ENCODE peak calls at places on chromosomes 6 and 20, in six cellular contexts. One of them, this sample, is unnamed.
A peak's percentile ranks its signal among the peaks of the same experiment; 100 is the strongest.

GRCh38 chr6:1842334-1842733 is 232.6 kb downstream of the FOXC1 start:
- DNase-seq in A549: no peak
- DNase-seq in heart left ventricle: no peak
- DNase-seq in thyroid gland: no peak
- DNase-seq in left ventricle myocardium inferior: no peak
- DNase-seq in HCT116: no peak
- DNase-seq in this sample: no peak

GRCh38 chr20:33693741-33694645 is 7.8 kb upstream of the E2F1 start:
- DNase-seq in A549: no peak
- DNase-seq in heart left ventricle: peak; percentile 72
- DNase-seq in left ventricle myocardium inferior: peak; percentile 53
- DNase-seq in thyroid gland: peak; percentile 89
- DNase-seq in HCT116: no peak
- DNase-seq in this sample: peak; percentile 49

GRCh38 chr20:1328680-1329330 is at the start of gene SDCBP2:
- DNase-seq in A549: no peak
- DNase-seq in HCT116: peak; percentile 23
- DNase-seq in left ventricle myocardium inferior: no peak
- DNase-seq in heart left ventricle: no peak
- DNase-seq in thyroid gland: peak; percentile 92
- DNase-seq in this sample: peak; percentile 2

GRCh38 chr20:47561175-47561574 is 59.5 kb downstream of the NCOA3 start:
- DNase-seq in left ventricle myocardium inferior: no peak
- DNase-seq in heart left ventricle: no peak
- DNase-seq in thyroid gland: peak; percentile 73
- DNase-seq in HCT116: no peak
- DNase-seq in A549: no peak
- DNase-seq in this sample: no peak

GRCh38 chr6:157091832-157092231 is 231.5 kb downstream of the TMEM242 start:
- DNase-seq in HCT116: no peak
- DNase-seq in A549: no peak
- DNase-seq in thyroid gland: no peak
- DNase-seq in heart left ventricle: no peak
- DNase-seq in left ventricle myocardium inferior: no peak
- DNase-seq in this sample: no peak

GRCh38 chr6:50826037-50826761 is 7.5 kb downstream of the TFAP2B start:
- DNase-seq in thyroid gland: no peak
- DNase-seq in left ventricle myocardium inferior: no peak
- DNase-seq in A549: no peak
- DNase-seq in HCT116: no peak
- DNase-seq in heart left ventricle: no peak
- DNase-seq in this sample: no peak

GRCh38 chr6:70520575-70520974 is 46.2 kb upstream of the SDHAF4 start:
- DNase-seq in HCT116: no peak
- DNase-seq in A549: peak; percentile 1
- DNase-seq in heart left ventricle: no peak
- DNase-seq in thyroid gland: no peak
- DNase-seq in left ventricle myocardium inferior: no peak
- DNase-seq in this sample: no peak

GRCh38 chr6:89970609-89971337 is 76.5 kb downstream of the GJA10 start:
- DNase-seq in A549: peak; percentile 12
- DNase-seq in left ventricle myocardium inferior: no peak
- DNase-seq in HCT116: peak; percentile 16
- DNase-seq in heart left ventricle: no peak
- DNase-seq in thyroid gland: peak; percentile 32
- DNase-seq in this sample: peak; percentile 18

GRCh38 chr6:150412221-150412620 is 43.4 kb downstream of the IYD start:
- DNase-seq in left ventricle myocardium inferior: no peak
- DNase-seq in thyroid gland: no peak
- DNase-seq in A549: no peak
- DNase-seq in heart left ventricle: no peak
- DNase-seq in HCT116: no peak
- DNase-seq in this sample: no peak

GRCh38 chr6:47372318-47372717 is 62.6 kb upstream of the TNFRSF21 start:
- DNase-seq in A549: no peak
- DNase-seq in heart left ventricle: no peak
- DNase-seq in left ventricle myocardium inferior: no peak
- DNase-seq in HCT116: no peak
- DNase-seq in thyroid gland: no peak
- DNase-seq in this sample: no peak

GRCh38 chr6:3396503-3397180 is 60.2 kb downstream of the SLC22A23 start:
- DNase-seq in HCT116: no peak
- DNase-seq in left ventricle myocardium inferior: no peak
- DNase-seq in thyroid gland: no peak
- DNase-seq in A549: no peak
- DNase-seq in heart left ventricle: no peak
- DNase-seq in this sample: no peak

GRCh38 chr6:77463881-77464867 is 883 bp upstream of the HTR1B start:
- DNase-seq in A549: no peak
- DNase-seq in thyroid gland: peak; percentile 2
- DNase-seq in left ventricle myocardium inferior: no peak
- DNase-seq in HCT116: no peak
- DNase-seq in heart left ventricle: no peak
- DNase-seq in this sample: no peak

GRCh38 chr6:119965900-119966299 is 616.3 kb upstream of the MAN1A1 start:
- DNase-seq in HCT116: no peak
- DNase-seq in heart left ventricle: no peak
- DNase-seq in A549: no peak
- DNase-seq in left ventricle myocardium inferior: no peak
- DNase-seq in thyroid gland: no peak
- DNase-seq in this sample: no peak

GRCh38 chr6:158488065-158488464 is 71.8 kb upstream of the TMEM181 start:
- DNase-seq in A549: peak; percentile 18
- DNase-seq in thyroid gland: no peak
- DNase-seq in left ventricle myocardium inferior: no peak
- DNase-seq in HCT116: peak; percentile 63
- DNase-seq in heart left ventricle: no peak
- DNase-seq in this sample: no peak

GRCh38 chr6:106538145-106538544 is 91.2 kb downstream of the RTN4IP1 start:
- DNase-seq in heart left ventricle: no peak
- DNase-seq in HCT116: no peak
- DNase-seq in left ventricle myocardium inferior: no peak
- DNase-seq in thyroid gland: no peak
- DNase-seq in A549: no peak
- DNase-seq in this sample: no peak

GRCh38 chr20:43744121-43744520 is 17.3 kb upstream of the GTSF1L start:
- DNase-seq in heart left ventricle: no peak
- DNase-seq in thyroid gland: no peak
- DNase-seq in left ventricle myocardium inferior: no peak
- DNase-seq in A549: no peak
- DNase-seq in HCT116: no peak
- DNase-seq in this sample: no peak

GRCh38 chr6:124770131-124770530 is 192.1 kb upstream of the RNF217 start:
- DNase-seq in HCT116: no peak
- DNase-seq in left ventricle myocardium inferior: no peak
- DNase-seq in heart left ventricle: no peak
- DNase-seq in thyroid gland: no peak
- DNase-seq in A549: no peak
- DNase-seq in this sample: no peak

GRCh38 chr6:52420668-52421358 is 671 bp downstream of the EFHC1 start:
- DNase-seq in heart left ventricle: no peak
- DNase-seq in thyroid gland: no peak
- DNase-seq in left ventricle myocardium inferior: no peak
- DNase-seq in A549: no peak
- DNase-seq in HCT116: no peak
- DNase-seq in this sample: no peak

GRCh38 chr6:149451361-149452061 is 33.3 kb downstream of the ZC3H12D start:
- DNase-seq in left ventricle myocardium inferior: peak; percentile 36
- DNase-seq in thyroid gland: peak; percentile 57
- DNase-seq in heart left ventricle: peak; percentile 48
- DNase-seq in A549: no peak
- DNase-seq in HCT116: no peak
- DNase-seq in this sample: peak; percentile 46

GRCh38 chr20:61279621-61280150 is 27.6 kb downstream of the CDH4 start:
- DNase-seq in left ventricle myocardium inferior: no peak
- DNase-seq in heart left ventricle: no peak
- DNase-seq in A549: no peak
- DNase-seq in thyroid gland: no peak
- DNase-seq in HCT116: no peak
- DNase-seq in this sample: no peak

GRCh38 chr6:46023216-46023915 is 7.7 kb upstream of the CLIC5 start:
- DNase-seq in HCT116: no peak
- DNase-seq in A549: no peak
- DNase-seq in thyroid gland: no peak
- DNase-seq in heart left ventricle: no peak
- DNase-seq in left ventricle myocardium inferior: no peak
- DNase-seq in this sample: no peak

GRCh38 chr20:36153754-36154695 is 515 bp upstream of the EPB41L1 start:
- DNase-seq in HCT116: no peak
- DNase-seq in left ventricle myocardium inferior: peak; percentile 93
- DNase-seq in thyroid gland: peak; percentile 94
- DNase-seq in heart left ventricle: peak; percentile 93
- DNase-seq in A549: peak; percentile 72
- DNase-seq in this sample: peak; percentile 92

GRCh38 chr6:33837971-33838665 is 34.3 kb upstream of the MLN start:
- DNase-seq in left ventricle myocardium inferior: no peak
- DNase-seq in thyroid gland: no peak
- DNase-seq in heart left ventricle: no peak
- DNase-seq in HCT116: no peak
- DNase-seq in A549: no peak
- DNase-seq in this sample: no peak

GRCh38 chr20:3563548-3564177 is 92.8 kb downstream of the ATRN start:
- DNase-seq in thyroid gland: no peak
- DNase-seq in HCT116: peak; percentile 41
- DNase-seq in left ventricle myocardium inferior: no peak
- DNase-seq in A549: peak; percentile 37
- DNase-seq in heart left ventricle: no peak
- DNase-seq in this sample: no peak

GRCh38 chr6:44076366-44077200 is 50.7 kb downstream of the MRPL14 start:
- DNase-seq in HCT116: no peak
- DNase-seq in thyroid gland: peak; percentile 73
- DNase-seq in heart left ventricle: peak; percentile 81
- DNase-seq in A549: no peak
- DNase-seq in left ventricle myocardium inferior: peak; percentile 79
- DNase-seq in this sample: peak; percentile 79

DNA sequence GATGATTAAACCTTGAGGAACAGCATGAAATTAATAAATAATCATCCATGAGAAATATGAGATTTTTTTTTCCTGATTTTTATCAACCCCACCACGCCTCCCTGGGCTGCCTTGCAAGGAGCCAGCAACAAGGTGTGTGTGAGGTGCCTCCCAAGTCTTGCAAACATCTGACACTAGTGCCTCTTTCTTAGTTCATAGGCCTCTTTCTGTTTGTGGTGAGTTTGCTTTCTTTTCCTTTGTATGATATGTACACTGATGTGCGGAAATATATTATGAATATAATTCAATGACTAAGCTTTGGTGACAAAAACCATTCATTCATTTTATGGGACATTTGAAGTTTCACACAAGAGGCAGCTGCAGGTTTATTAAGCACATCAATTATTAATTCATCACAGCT is 63.2 kb upstream of the SYNDIG1 start:
- DNase-seq in A549: no peak
- DNase-seq in left ventricle myocardium inferior: no peak
- DNase-seq in HCT116: no peak
- DNase-seq in thyroid gland: no peak
- DNase-seq in heart left ventricle: no peak
- DNase-seq in this sample: no peak
- H3K27ac ChIP-seq in A549: no peak overlapping the region
- H3K27ac ChIP-seq in left ventricle myocardium inferior: no peak overlapping the region
- H3K27ac ChIP-seq in HCT116: no peak overlapping the region
- H3K27ac ChIP-seq in thyroid gland: no peak overlapping the region
- H3K27ac ChIP-seq in heart left ventricle: no peak overlapping the region
- H3K27ac ChIP-seq in this sample: no peak overlapping the region

GRCh38 chr20:51563141-51563596 is 20.6 kb upstream of the NFATC2 start:
- DNase-seq in thyroid gland: no peak
- DNase-seq in A549: no peak
- DNase-seq in left ventricle myocardium inferior: no peak
- DNase-seq in heart left ventricle: no peak
- DNase-seq in HCT116: no peak
- DNase-seq in this sample: no peak

GRCh38 chr20:51565298-51565697 is 22.8 kb upstream of the NFATC2 start:
- DNase-seq in heart left ventricle: no peak
- DNase-seq in A549: no peak
- DNase-seq in thyroid gland: no peak
- DNase-seq in HCT116: no peak
- DNase-seq in left ventricle myocardium inferior: no peak
- DNase-seq in this sample: no peak

GRCh38 chr20:51562334-51563140 is 20.0 kb upstream of the NFATC2 start:
- DNase-seq in A549: peak; percentile 65
- DNase-seq in left ventricle myocardium inferior: peak; percentile 81
- DNase-seq in heart left ventricle: peak; percentile 83
- DNase-seq in thyroid gland: peak; percentile 75
- DNase-seq in HCT116: peak; percentile 26
- DNase-seq in this sample: peak; percentile 79

GRCh38 chr20:51562027-51562333 is 19.5 kb upstream of the NFATC2 start:
- DNase-seq in A549: peak; percentile 26
- DNase-seq in HCT116: no peak
- DNase-seq in thyroid gland: no peak
- DNase-seq in left ventricle myocardium inferior: no peak
- DNase-seq in heart left ventricle: no peak
- DNase-seq in this sample: no peak

DNA sequence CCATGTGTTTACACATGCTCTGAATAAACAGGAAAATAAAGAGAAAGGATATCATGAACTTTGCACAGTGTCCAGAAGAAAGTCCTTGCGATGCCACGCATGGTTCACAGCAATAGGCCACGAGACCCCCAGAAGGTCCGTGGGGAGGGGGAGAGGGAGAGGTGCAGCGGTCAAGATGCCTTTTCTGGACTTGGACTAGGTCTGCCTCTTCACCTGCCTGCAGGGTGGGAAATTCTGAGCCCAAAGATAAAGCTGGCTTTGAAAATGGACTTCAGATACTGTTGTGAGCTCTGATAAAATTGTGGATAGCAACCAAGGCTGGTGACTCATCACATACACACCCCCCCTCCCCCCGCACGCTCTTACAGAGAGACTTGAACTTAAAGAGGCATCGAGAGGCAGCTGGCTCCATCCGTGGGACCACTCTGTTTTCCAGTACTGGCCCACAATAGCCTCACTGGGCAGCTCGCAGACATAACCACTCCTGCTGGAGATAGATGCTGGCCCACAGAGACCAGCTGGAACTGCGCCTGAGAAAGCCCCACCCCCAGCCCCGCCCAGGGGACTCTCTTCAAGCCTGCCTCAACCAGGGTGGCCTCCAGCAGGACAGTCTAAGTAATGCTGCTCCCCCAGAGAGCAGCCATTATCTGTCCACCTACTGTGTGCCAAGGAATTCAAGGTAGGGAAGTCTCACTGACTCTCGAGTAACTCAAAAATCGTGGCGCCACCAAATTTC is 21.2 kb upstream of the NFATC2 start:
- DNase-seq in HCT116: peak; percentile 51
- DNase-seq in thyroid gland: peak; percentile 49
- DNase-seq in heart left ventricle: peak; percentile 80
- DNase-seq in A549: peak; percentile 81
- DNase-seq in left ventricle myocardium inferior: peak; percentile 67
- DNase-seq in this sample: peak; percentile 73
- TF ChIP-seq CTCF in HCT116: peak; percentile 39
- TF ChIP-seq CTCF in thyroid gland: no peak
- TF ChIP-seq CTCF in heart left ventricle: no peak
- TF ChIP-seq CTCF in A549: peak; percentile 7
- TF ChIP-seq CTCF in left ventricle myocardium inferior: peak; percentile 26
- TF ChIP-seq CTCF in this sample: no peak

GRCh38 chr6:155614606-155615005 is 159.0 kb upstream of the NOX3 start:
- DNase-seq in left ventricle myocardium inferior: no peak
- DNase-seq in heart left ventricle: no peak
- DNase-seq in HCT116: no peak
- DNase-seq in A549: no peak
- DNase-seq in thyroid gland: no peak
- DNase-seq in this sample: no peak
- H3K9me3 ChIP-seq in left ventricle myocardium inferior: peaks cover 78% of the 10 kb centered on the region
- H3K9me3 ChIP-seq in heart left ventricle: peaks cover 51% of the 10 kb centered on the region
- H3K9me3 ChIP-seq in HCT116: peaks cover 3% of the 10 kb centered on the region
- H3K9me3 ChIP-seq in A549: no peaks in the 10 kb centered on the region
- H3K9me3 ChIP-seq in thyroid gland: no peaks in the 10 kb centered on the region
- H3K9me3 ChIP-seq in this sample: peaks cover 17% of the 10 kb centered on the region

GRCh38 chr6:144298167-144298671 is 13.1 kb downstream of the UTRN start:
- DNase-seq in heart left ventricle: no peak
- DNase-seq in A549: no peak
- DNase-seq in thyroid gland: no peak
- DNase-seq in left ventricle myocardium inferior: no peak
- DNase-seq in HCT116: no peak
- DNase-seq in this sample: no peak
- H3K27ac ChIP-seq in heart left ventricle: peak overlapping the region; percentile 38
- H3K27ac ChIP-seq in A549: no peak overlapping the region
- H3K27ac ChIP-seq in thyroid gland: peak overlapping the region; percentile 77
- H3K27ac ChIP-seq in left ventricle myocardium inferior: peak overlapping the region; percentile 75
- H3K27ac ChIP-seq in HCT116: no peak overlapping the region
- H3K27ac ChIP-seq in this sample: peak overlapping the region; percentile 69

This sample was measured in heart right ventricle.